ENCODE peak calls at places on chromosome 14, in nine cellular contexts. B is H1, E is HCT116, S is prostate gland, G is sigmoid colon, A is endothelial cell of umbilical vein, I is transverse colon, H is spleen, T is esophagus muscularis mucosa. L is an unnamed sample.

GRCh38 chr14:93729993-93730392 is 58.3 kb downstream of the PRIMA1 start:
- DNase-seq in B (no peak), E (peak), S (no peak), G (no peak), A (no peak), I (no peak), H (peak), T (no peak), L (no peak)

GRCh38 chr14:26191123-26191522 is 406.7 kb downstream of the NOVA1 start:
- DNase-seq in B (no peak), E (no peak), S (no peak), G (no peak), A (no peak), I (no peak), H (no peak), T (no peak), L (no peak)

GRCh38 chr14:32991706-32992105 is 53.0 kb downstream of the NPAS3 start:
- DNase-seq in B (no peak), E (no peak), S (no peak), G (no peak), A (no peak), I (no peak), H (no peak), T (no peak), L (no peak)

GRCh38 chr14:24243336-24243836 is 963 bp upstream of the TINF2 start:
- DNase-seq in B (no peak), E (no peak), S (no peak), G (peak), A (no peak), I (no peak), H (peak), T (no peak), L (no peak)

GRCh38 chr14:22651586-22651985 is 7.4 kb upstream of the OR6J1 start:
- DNase-seq in B (no peak), E (no peak), S (no peak), G (no peak), A (no peak), I (no peak), H (no peak), T (no peak), L (no peak)

GRCh38 chr14:51860836-51861583 is 598 bp downstream of the GNG2 start:
- DNase-seq in B (no peak), E (no peak), S (no peak), G (no peak), A (no peak), I (no peak), H (no peak), T (no peak), L (no peak)

GRCh38 chr14:52700701-52701172 is 5.4 kb upstream of the ERO1A start:
- DNase-seq in B (no peak), E (peak), S (no peak), G (no peak), A (peak), I (no peak), H (no peak), T (no peak), L (no peak)

GRCh38 chr14:32004300-32004699 is 72.8 kb upstream of the ARHGAP5 start:
- DNase-seq in B (no peak), E (peak), S (no peak), G (no peak), A (no peak), I (no peak), H (no peak), T (no peak), L (no peak)

GRCh38 chr14:92649934-92650545 is 98.4 kb downstream of the LGMN start:
- DNase-seq in B (no peak), E (no peak), S (peak), G (peak), A (no peak), I (peak), H (no peak), T (no peak), L (peak)

GRCh38 chr14:102234331-102235264 is 70.4 kb downstream of the MOK start:
- DNase-seq in B (no peak), E (no peak), S (no peak), G (no peak), A (no peak), I (no peak), H (peak), T (no peak), L (no peak)

GRCh38 chr14:20413785-20414117 is 450 bp upstream of the TEP1 start:
- DNase-seq in B (no peak), E (no peak), S (no peak), G (no peak), A (peak), I (peak), H (no peak), T (no peak), L (peak)

GRCh38 chr14:55191881-55192616 is 664 bp upstream of the DLGAP5 start:
- DNase-seq in B (no peak), E (no peak), S (no peak), G (no peak), A (no peak), I (no peak), H (no peak), T (no peak), L (no peak)

GRCh38 chr14:37490607-37491006 is 104.4 kb downstream of the FOXA1 start:
- DNase-seq in B (no peak), E (no peak), S (no peak), G (no peak), A (no peak), I (no peak), H (no peak), T (no peak), L (no peak)

GRCh38 chr14:49892301-49892635 is 614 bp upstream of the ARF6 start:
- DNase-seq in B (no peak), E (no peak), S (peak), G (peak), A (peak), I (peak), H (no peak), T (peak), L (no peak)

GRCh38 chr14:53709381-53709780 is 247.2 kb downstream of the BMP4 start:
- DNase-seq in B (no peak), E (no peak), S (no peak), G (no peak), A (no peak), I (no peak), H (no peak), T (no peak), L (no peak)

GRCh38 chr14:73426877-73427276 is 31.5 kb downstream of the NUMB start:
- DNase-seq in B (no peak), E (no peak), S (no peak), G (no peak), A (peak), I (no peak), H (no peak), T (no peak), L (no peak)

GRCh38 chr14:36973806-36974442 is 198.5 kb downstream of the SLC25A21 start:
- DNase-seq in B (no peak), E (no peak), S (no peak), G (no peak), A (peak), I (no peak), H (no peak), T (no peak), L (no peak)

GRCh38 chr14:103385994-103386491 is 828 bp downstream of the MARK3 start:
- DNase-seq in B (no peak), E (no peak), S (peak), G (peak), A (peak), I (peak), H (peak), T (no peak), L (no peak)

GRCh38 chr14:105274600-105274999 is 26.2 kb downstream of the BRF1 start:
- DNase-seq in B (no peak), E (no peak), S (no peak), G (no peak), A (no peak), I (no peak), H (no peak), T (no peak), L (no peak)

GRCh38 chr14:64717870-64718269 is 13.6 kb downstream of the PLEKHG3 start:
- DNase-seq in B (no peak), E (no peak), S (peak), G (peak), A (no peak), I (no peak), H (no peak), T (no peak), L (peak)

GRCh38 chr14:73263606-73264005 is 26.3 kb downstream of the PAPLN start:
- DNase-seq in B (no peak), E (no peak), S (no peak), G (no peak), A (no peak), I (no peak), H (no peak), T (no peak), L (no peak)

GRCh38 chr14:104094056-104094708 is 8.7 kb downstream of the ASPG start:
- DNase-seq in B (no peak), E (no peak), S (no peak), G (no peak), A (no peak), I (peak), H (peak), T (no peak), L (no peak)

GRCh38 chr14:61965030-61965745 is 203.0 kb downstream of the SNAPC1 start:
- DNase-seq in B (no peak), E (no peak), S (no peak), G (no peak), A (no peak), I (no peak), H (no peak), T (no peak), L (no peak)

GRCh38 chr14:30974628-30975027 is 50.8 kb upstream of the AP4S1 start:
- DNase-seq in B (no peak), E (no peak), S (no peak), G (no peak), A (peak), I (no peak), H (no peak), T (no peak), L (no peak)

GRCh38 chr14:22039938-22040780 is 366.5 kb upstream of the OR4E1 start:
- DNase-seq in B (no peak), E (peak), S (no peak), G (no peak), A (peak), I (no peak), H (no peak), T (no peak), L (no peak)

GRCh38 chr14:99327050-99327449 is 55.1 kb upstream of the BCL11B start:
- DNase-seq in B (no peak), E (no peak), S (no peak), G (no peak), A (no peak), I (no peak), H (no peak), T (no peak), L (no peak)
- TF ChIP-seq CTCF in B (peak), E (no peak), S (no peak), G (no peak), A (no peak), I (no peak), H (no peak), T (no peak), L (no peak)

DNA sequence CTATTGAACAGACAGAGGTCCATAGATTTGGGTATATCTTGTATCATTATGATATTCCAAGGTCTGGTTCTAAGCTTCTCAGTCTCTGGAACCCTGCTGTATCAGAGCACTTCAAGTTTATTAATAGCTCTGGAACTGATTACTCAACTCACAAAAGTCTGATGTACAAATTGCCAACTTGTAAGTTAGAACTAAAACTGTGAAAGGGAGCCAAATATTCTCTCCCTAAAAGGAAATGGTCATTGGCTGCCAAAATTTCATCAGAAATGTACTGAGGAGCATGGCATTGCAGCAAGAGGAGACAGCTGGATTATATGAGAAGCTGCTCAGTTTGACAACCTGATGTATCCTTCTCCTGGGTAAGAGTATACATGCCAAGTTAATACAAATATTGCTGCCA is 828.8 kb upstream of the SEL1L start:
- DNase-seq in B (no peak), E (no peak), S (no peak), G (no peak), A (no peak), I (no peak), H (no peak), T (no peak), L (no peak)
- TF ChIP-seq POLR2AphosphoS5 in B (no peak), E (no peak), S (no peak), G (no peak), A (no peak), I (no peak), H (no peak), T (peak), L (no peak)

GRCh38 chr14:34780646-34781045 is 66.3 kb upstream of the CFL2 start:
- DNase-seq in B (no peak), E (no peak), S (no peak), G (no peak), A (no peak), I (no peak), H (no peak), T (no peak), L (no peak)

GRCh38 chr14:34778744-34779143 is 64.4 kb upstream of the CFL2 start:
- DNase-seq in B (no peak), E (no peak), S (no peak), G (no peak), A (no peak), I (no peak), H (no peak), T (no peak), L (no peak)

GRCh38 chr14:34785223-34786006 is 71.0 kb upstream of the CFL2 start:
- DNase-seq in B (no peak), E (no peak), S (no peak), G (no peak), A (no peak), I (no peak), H (no peak), T (no peak), L (no peak)

GRCh38 chr14:34782031-34782430 is 67.6 kb upstream of the CFL2 start:
- DNase-seq in B (no peak), E (no peak), S (no peak), G (no peak), A (peak), I (no peak), H (no peak), T (no peak), L (no peak)

GRCh38 chr14:34781242-34781641 is 66.8 kb upstream of the CFL2 start:
- DNase-seq in B (no peak), E (no peak), S (no peak), G (no peak), A (peak), I (no peak), H (no peak), T (no peak), L (no peak)
- H3K4me3 ChIP-seq in B (no peak), E (no peak), S (no peak), G (no peak), A (peak), I (no peak), H (no peak), T (no peak), L (no peak)

DNA sequence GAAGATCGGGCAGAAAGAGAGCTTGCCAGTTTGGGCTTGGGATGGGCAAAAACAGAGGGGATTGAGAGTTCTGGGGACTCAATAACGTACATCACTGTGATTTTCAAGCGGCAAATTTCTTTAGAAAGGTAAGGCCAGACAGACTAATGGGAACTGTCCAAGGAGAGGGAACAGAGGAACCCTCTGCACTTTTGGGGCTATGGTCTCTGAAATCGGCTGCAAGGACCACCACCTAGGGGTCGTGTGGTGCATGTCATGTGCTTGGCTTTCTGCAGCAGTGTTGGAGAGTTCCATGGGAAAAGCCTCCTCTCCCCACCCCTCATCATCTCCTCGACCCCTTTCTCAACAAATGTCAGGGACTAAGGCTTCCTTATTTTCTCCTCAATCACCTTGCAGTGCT is 79.6 kb downstream of the PPM1A start:
- DNase-seq in B (no peak), E (no peak), S (no peak), G (no peak), A (no peak), I (no peak), H (no peak), T (no peak), L (no peak)
- TF ChIP-seq CTCF in B (peak), E (no peak), S (no peak), G (no peak), A (no peak), I (no peak), H (no peak), T (no peak), L (no peak)

DNA sequence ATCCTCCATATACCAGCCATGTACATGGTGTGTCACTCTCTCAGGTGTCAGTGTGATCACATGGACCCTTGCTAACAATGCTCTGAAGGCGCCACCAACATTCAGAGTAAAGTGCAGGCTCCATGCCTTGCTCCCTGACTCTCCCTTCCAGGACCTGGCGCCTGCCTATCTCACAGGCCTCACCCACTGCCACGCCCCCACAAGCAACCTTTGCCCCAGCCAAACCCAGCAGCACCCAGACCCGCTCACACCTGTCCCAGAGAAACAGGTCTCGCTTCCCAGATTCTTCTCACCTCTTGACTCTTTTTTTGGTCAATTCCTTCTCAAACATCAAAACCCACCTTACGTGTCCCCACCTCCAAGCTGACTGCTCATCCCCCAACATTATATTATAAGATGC is 52.3 kb downstream of the KCNK10 start:
- DNase-seq in B (peak), E (no peak), S (no peak), G (no peak), A (no peak), I (peak), H (no peak), T (no peak), L (no peak)
- TF ChIP-seq POLR2AphosphoS5 in B (no peak), E (no peak), S (no peak), G (no peak), A (no peak), I (peak), H (no peak), T (no peak), L (no peak)

GRCh38 chr14:70934502-70935134 is 27.4 kb downstream of the PCNX1 start:
- DNase-seq in B (no peak), E (no peak), S (no peak), G (no peak), A (peak), I (no peak), H (no peak), T (no peak), L (no peak)

GRCh38 chr14:70931008-70931407 is 23.7 kb downstream of the PCNX1 start:
- DNase-seq in B (no peak), E (no peak), S (no peak), G (no peak), A (no peak), I (no peak), H (no peak), T (no peak), L (no peak)

GRCh38 chr14:70935135-70935534 is 27.9 kb downstream of the PCNX1 start:
- DNase-seq in B (no peak), E (no peak), S (no peak), G (no peak), A (peak), I (no peak), H (no peak), T (no peak), L (no peak)

DNA sequence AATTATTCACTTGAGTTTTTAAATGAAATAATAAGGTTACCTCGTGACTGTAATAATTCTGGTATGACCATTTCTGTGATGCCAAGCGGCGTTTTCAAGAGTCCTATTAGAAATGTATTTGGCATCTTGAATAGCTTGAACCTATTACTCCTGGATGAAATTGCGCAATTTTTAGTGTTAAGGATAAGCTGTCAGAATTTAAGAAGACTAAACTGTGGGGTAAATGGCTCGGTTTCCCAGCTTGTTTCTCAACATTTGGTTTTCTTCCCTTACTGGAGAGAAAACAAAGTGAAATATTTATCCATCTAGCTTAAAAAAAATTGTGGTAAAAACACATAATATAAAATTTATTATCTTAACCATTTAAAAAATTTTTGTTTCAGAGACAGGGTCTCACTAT is 26.8 kb downstream of the PCNX1 start:
- DNase-seq in B (no peak), E (no peak), S (no peak), G (no peak), A (no peak), I (no peak), H (no peak), T (no peak), L (no peak)
- H3K4me3 ChIP-seq in B (no peak), E (no peak), S (no peak), G (no peak), A (no peak), I (no peak), H (no peak), T (no peak), L (no peak)

DNA sequence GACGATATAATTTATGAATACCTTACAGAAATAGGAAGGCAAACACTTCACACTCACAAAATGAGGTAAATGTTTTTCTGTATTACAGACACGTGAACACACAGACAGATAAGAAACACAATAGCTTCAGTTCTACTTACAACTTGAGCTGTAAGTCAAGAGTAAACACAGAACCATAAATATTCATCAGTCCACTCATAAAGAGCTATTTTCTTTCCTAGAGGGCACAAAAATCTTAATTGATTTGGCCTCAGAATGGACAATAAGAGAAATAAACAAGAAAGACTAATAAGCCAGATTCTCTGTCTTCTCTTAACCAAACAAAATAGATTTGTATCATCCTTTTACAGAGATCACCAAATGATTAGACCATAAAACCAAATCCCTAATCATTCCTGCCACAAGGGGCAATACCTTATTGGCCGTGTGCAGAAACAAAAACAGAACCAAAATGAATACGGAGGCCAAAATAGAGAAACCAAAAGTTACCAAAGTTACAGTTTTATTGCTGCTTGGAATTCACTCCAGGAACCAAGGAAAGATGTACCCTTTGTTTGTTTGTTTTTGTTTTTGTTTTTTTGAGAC is 38.1 kb upstream of the GARIN2 start:
- DNase-seq in B (no peak), E (no peak), S (no peak), G (no peak), A (no peak), I (no peak), H (no peak), T (no peak), L (no peak)
- TF ChIP-seq CTCF in B (peak), E (no peak), S (no peak), G (no peak), A (no peak), I (peak), H (no peak), T (peak), L (no peak)

L was measured in upper lobe of left lung.